ENCODE peak calls at places on chromosomes 7 and 10, in eight cellular contexts. W is heart right ventricle, U is left lung, F is WERI-Rb-1, E is foreskin keratinocyte, N is fibroblast of lung, B is pancreas, R is mucosa of descending colon. C is an unnamed sample.
A peak's percentile ranks its signal among the peaks of the same experiment; 100 is the strongest.

GRCh38 chr10:70221030-70221429 is 12.2 kb downstream of the PPA1 start:
- DNase-seq in E (no peak), B (no peak), N (no peak), R (no peak), W (no peak), F (no peak), U (no peak), C (no peak)

GRCh38 chr7:45293295-45293942 is 135.8 kb downstream of the RAMP3 start:
- DNase-seq in N (no peak), B (no peak), F (no peak), U (no peak), W (no peak), R (no peak), E (no peak), C (no peak)

GRCh38 chr7:150370612-150371071 is 2.0 kb downstream of the REPIN1 start:
- DNase-seq in W (no peak), N (peak; percentile 83), U (no peak), E (no peak), F (no peak), B (no peak), R (peak; percentile 36), C (peak; percentile 31)

GRCh38 chr10:88553116-88553752 is 29.9 kb downstream of the RNLS start:
- DNase-seq in R (peak; percentile 27), B (no peak), U (no peak), E (no peak), N (peak; percentile 73), F (peak; percentile 34), W (peak; percentile 54), C (no peak)

GRCh38 chr7:114021135-114021534 is 102.3 kb upstream of the PPP1R3A start:
- DNase-seq in B (no peak), E (no peak), R (no peak), F (no peak), N (peak; percentile 4), U (no peak), W (no peak), C (no peak)

GRCh38 chr10:35331894-35332640 is 4.2 kb upstream of the CCNY start:
- DNase-seq in N (peak; percentile 95), E (peak; percentile 75), F (no peak), U (no peak), W (no peak), R (no peak), B (no peak), C (no peak)

GRCh38 chr10:76350583-76350982 is 919.2 kb downstream of the LRMDA start:
- DNase-seq in N (peak; percentile 93), W (no peak), R (no peak), B (no peak), F (no peak), E (no peak), U (no peak), C (no peak)

GRCh38 chr7:45160374-45160773 is 2.8 kb downstream of the RAMP3 start:
- DNase-seq in W (no peak), E (no peak), U (peak; percentile 40), R (no peak), B (no peak), N (no peak), F (no peak), C (peak; percentile 44)

GRCh38 chr10:84390364-84390763 is 62.0 kb downstream of the CCSER2 start:
- DNase-seq in F (no peak), E (no peak), B (no peak), U (no peak), N (no peak), R (no peak), W (no peak), C (no peak)

GRCh38 chr10:118818621-118819221 is 64.0 kb upstream of the CACUL1 start:
- DNase-seq in F (peak; percentile 23), R (no peak), N (no peak), B (no peak), W (no peak), E (no peak), U (no peak), C (no peak)

GRCh38 chr7:122695816-122696215 is 3.1 kb downstream of the RNF133 start:
- DNase-seq in E (no peak), N (no peak), B (no peak), F (no peak), R (no peak), W (no peak), U (no peak), C (no peak)

GRCh38 chr7:102974366-102975236 is 61.8 kb downstream of the LRRC17 start:
- DNase-seq in F (no peak), E (no peak), W (no peak), R (no peak), B (no peak), N (no peak), U (no peak), C (no peak)
- TF ChIP-seq CTCF in F (peak; percentile 34), E (peak; percentile 43), W (no peak), R (no peak), B (no peak), N (peak; percentile 13), U (no peak), C (no peak)

GRCh38 chr10:98134431-98135221 is at the start of gene R3HCC1L:
- DNase-seq in W (peak; percentile 89), U (peak; percentile 97), E (peak; percentile 58), R (peak; percentile 97), B (peak; percentile 95), F (peak; percentile 94), N (peak; percentile 79), C (peak; percentile 94)
- TF ChIP-seq CTCF in W (no peak), U (no peak), E (no peak), R (no peak), B (no peak), F (no peak), N (no peak), C (no peak)

GRCh38 chr7:105853931-105854419 is 22.4 kb downstream of the ATXN7L1 start:
- DNase-seq in B (no peak), N (no peak), E (no peak), W (no peak), R (no peak), F (no peak), U (no peak), C (no peak)
- TF ChIP-seq CTCF in B (no peak), N (peak; percentile 23), E (no peak), W (no peak), R (no peak), F (no peak), U (no peak), C (no peak)

GRCh38 chr10:16156681-16157080 is 280.1 kb upstream of the PTER start:
- DNase-seq in B (no peak), R (no peak), E (no peak), N (no peak), F (no peak), U (no peak), W (no peak), C (no peak)

DNA sequence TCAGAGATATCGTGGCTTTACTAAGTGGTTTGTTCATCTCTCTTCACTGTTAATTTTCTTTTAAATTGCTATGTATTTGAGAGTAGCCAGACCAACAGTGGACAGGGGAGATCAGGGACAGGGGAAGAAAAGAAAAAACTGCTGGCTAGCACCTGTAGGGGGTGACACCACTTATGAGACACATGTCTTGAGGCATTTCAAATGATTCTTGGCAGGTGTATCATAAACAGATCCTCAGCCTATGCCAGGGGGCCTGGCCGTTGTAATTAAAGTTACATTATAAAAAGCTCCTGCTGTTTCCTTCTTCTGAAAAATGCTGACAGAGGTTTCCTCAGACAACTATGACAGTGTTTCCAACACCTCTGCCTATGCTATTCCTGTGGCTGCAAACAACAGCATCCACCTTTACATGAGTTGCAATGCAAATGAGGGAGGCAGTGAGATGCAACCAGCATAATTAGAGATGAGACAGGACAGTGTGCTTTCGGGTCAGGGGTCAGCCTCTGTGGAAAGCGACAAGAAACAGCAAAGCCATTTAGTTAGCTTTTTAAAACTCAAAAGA is 281.0 kb upstream of the PTER start:
- DNase-seq in W (no peak), E (no peak), B (no peak), U (no peak), R (no peak), N (no peak), F (no peak), C (no peak)
- TF ChIP-seq CTCF in W (no peak), E (no peak), B (no peak), U (no peak), R (no peak), N (no peak), F (no peak), C (no peak)